ENCODE peak calls at places on chromosomes 16 and 17, in seven cellular contexts. D, J, S, E, F, X and A are unnamed samples. For H3K27me3, the result is how much of the 10 kb centered on the place peaks cover.

GRCh38 chr17:7885357-7886226 is 3.0 kb upstream of the CHD3 start:
- DNase-seq in D (peak), J (peak), S (no peak), E (peak), F (peak), X (peak), A (peak)

GRCh38 chr16:77273815-77274214 is 74.6 kb downstream of the SYCE1L start:
- DNase-seq in D (peak), J (no peak), S (no peak), E (no peak), F (no peak), X (no peak), A (no peak)

GRCh38 chr17:1087381-1088241 is 90.7 kb downstream of the TIMM22 start:
- DNase-seq in D (peak), J (no peak), S (no peak), E (no peak), F (peak), X (no peak), A (no peak)

GRCh38 chr16:65283238-65283651 is 161.4 kb upstream of the CDH11 start:
- DNase-seq in D (no peak), J (no peak), S (no peak), E (no peak), F (no peak), X (no peak), A (no peak)

GRCh38 chr16:9681556-9681955 is 500.7 kb downstream of the GRIN2A start:
- DNase-seq in D (no peak), J (no peak), S (no peak), E (no peak), F (no peak), X (no peak), A (no peak)

GRCh38 chr16:87549627-87550509 is 52.4 kb upstream of the JPH3 start:
- DNase-seq in D (no peak), J (no peak), S (no peak), E (no peak), F (no peak), X (no peak), A (no peak)

GRCh38 chr17:32746698-32747097 is 130.2 kb downstream of the MYO1D start:
- DNase-seq in D (peak), J (no peak), S (no peak), E (no peak), F (no peak), X (no peak), A (no peak)

GRCh38 chr16:71924710-71925109 is 29.4 kb downstream of the IST1 start:
- DNase-seq in D (no peak), J (no peak), S (no peak), E (no peak), F (no peak), X (no peak), A (no peak)

GRCh38 chr16:9099131-9099625 is 7.7 kb downstream of the HAPSTR1 start:
- DNase-seq in D (peak), J (no peak), S (no peak), E (no peak), F (no peak), X (no peak), A (peak)

GRCh38 chr17:55729484-55729883 is 6.8 kb upstream of the TMEM100 start:
- DNase-seq in D (no peak), J (no peak), S (no peak), E (no peak), F (no peak), X (no peak), A (no peak)

GRCh38 chr17:55706808-55707773 is 15.6 kb downstream of the TMEM100 start:
- DNase-seq in D (no peak), J (no peak), S (no peak), E (no peak), F (no peak), X (no peak), A (no peak)

GRCh38 chr17:27323538-27324212 is 29.8 kb downstream of the WSB1 start:
- DNase-seq in D (peak), J (peak), S (peak), E (no peak), F (peak), X (no peak), A (no peak)

GRCh38 chr16:30903002-30903401 is 6.6 kb downstream of the CTF1 start:
- DNase-seq in D (no peak), J (no peak), S (no peak), E (no peak), F (no peak), X (no peak), A (no peak)

GRCh38 chr17:38418069-38418692 is 10.1 kb upstream of the ARHGAP23 start:
- DNase-seq in D (no peak), J (no peak), S (no peak), E (no peak), F (no peak), X (no peak), A (no peak)

GRCh38 chr16:67846063-67846319 is 742 bp upstream of the NUTF2 start:
- DNase-seq in D (no peak), J (no peak), S (no peak), E (no peak), F (no peak), X (no peak), A (no peak)

GRCh38 chr17:72479113-72479512 is 358.3 kb downstream of the SOX9 start:
- DNase-seq in D (peak), J (no peak), S (no peak), E (no peak), F (no peak), X (no peak), A (no peak)

GRCh38 chr17:62860962-62861873 is 53.1 kb upstream of the MARCHF10 start:
- DNase-seq in D (peak), J (peak), S (peak), E (no peak), F (no peak), X (no peak), A (no peak)

GRCh38 chr16:80350066-80350465 is 190.7 kb upstream of the DYNLRB2 start:
- DNase-seq in D (no peak), J (peak), S (no peak), E (no peak), F (no peak), X (no peak), A (no peak)

GRCh38 chr16:14334366-14335105 is 263.4 kb downstream of the MRTFB start:
- DNase-seq in D (no peak), J (no peak), S (no peak), E (no peak), F (no peak), X (no peak), A (no peak)

GRCh38 chr17:48883171-48883570 is 9.4 kb upstream of the ATP5MC1 start:
- DNase-seq in D (no peak), J (no peak), S (no peak), E (no peak), F (no peak), X (no peak), A (no peak)

GRCh38 chr16:17556276-17557052 is 85.7 kb upstream of the XYLT1 start:
- DNase-seq in D (peak), J (peak), S (no peak), E (no peak), F (no peak), X (no peak), A (no peak)

GRCh38 chr17:78716814-78717393 is 65.2 kb downstream of the CYTH1 start:
- DNase-seq in D (peak), J (no peak), S (no peak), E (no peak), F (peak), X (no peak), A (no peak)

GRCh38 chr16:85430523-85431381 is 182.4 kb upstream of the GSE1 start:
- DNase-seq in D (no peak), J (peak), S (no peak), E (no peak), F (no peak), X (no peak), A (no peak)

GRCh38 chr17:76844485-76844829 is 23.7 kb upstream of the MGAT5B start:
- DNase-seq in D (no peak), J (no peak), S (no peak), E (no peak), F (no peak), X (no peak), A (no peak)

GRCh38 chr17:76844846-76845245 is 23.4 kb upstream of the MGAT5B start:
- DNase-seq in D (no peak), J (no peak), S (no peak), E (no peak), F (no peak), X (no peak), A (no peak)

GRCh38 chr17:76843703-76844484 is 24.3 kb upstream of the MGAT5B start:
- DNase-seq in D (peak), J (no peak), S (no peak), E (no peak), F (no peak), X (no peak), A (peak)

GRCh38 chr17:76847031-76847430 is 21.2 kb upstream of the MGAT5B start:
- DNase-seq in D (no peak), J (no peak), S (no peak), E (no peak), F (no peak), X (no peak), A (no peak)

GRCh38 chr17:76845524-76845923 is 22.7 kb upstream of the MGAT5B start:
- DNase-seq in D (no peak), J (no peak), S (no peak), E (no peak), F (no peak), X (no peak), A (no peak)
- H3K27me3 ChIP-seq in D (under half), J (under half), S (under half), E (under half), F (under half), X (under half), A (under half)

DNA sequence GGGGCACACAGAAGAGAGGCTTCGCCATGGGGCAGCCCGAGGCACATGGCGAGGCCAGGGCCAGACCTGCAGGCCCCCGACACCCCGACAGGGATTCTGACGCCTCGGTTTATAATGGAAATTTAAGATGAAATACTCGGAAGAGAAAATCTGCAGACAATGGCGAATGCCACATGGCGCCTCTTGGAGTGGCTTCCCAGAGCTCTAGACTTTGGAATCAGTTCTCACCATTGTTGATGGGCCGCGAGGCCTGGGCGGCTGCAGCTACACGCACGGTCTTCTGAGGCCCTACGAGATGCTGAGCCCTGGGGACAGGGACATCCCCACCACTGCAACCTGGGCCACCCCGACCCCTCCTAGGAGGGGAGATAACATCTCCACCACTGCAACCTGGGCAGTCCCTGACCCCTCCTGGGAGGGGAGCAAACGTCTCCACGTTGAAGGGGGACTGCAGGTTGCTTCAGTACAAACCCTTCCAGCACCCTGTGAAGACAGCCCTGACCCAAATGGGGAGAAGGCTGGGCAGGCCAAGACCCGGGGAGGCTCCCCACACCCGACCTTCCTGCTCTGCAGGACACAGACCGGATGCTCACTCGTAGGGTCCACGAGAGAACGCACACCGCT is 56.9 kb downstream of the LMF1 start:
- DNase-seq in D (no peak), J (no peak), S (no peak), E (no peak), F (no peak), X (no peak), A (no peak)
- H3K27me3 ChIP-seq in D (under half), J (under half), S (under half), E (under half), F (under half), X (under half), A (under half)

DNA sequence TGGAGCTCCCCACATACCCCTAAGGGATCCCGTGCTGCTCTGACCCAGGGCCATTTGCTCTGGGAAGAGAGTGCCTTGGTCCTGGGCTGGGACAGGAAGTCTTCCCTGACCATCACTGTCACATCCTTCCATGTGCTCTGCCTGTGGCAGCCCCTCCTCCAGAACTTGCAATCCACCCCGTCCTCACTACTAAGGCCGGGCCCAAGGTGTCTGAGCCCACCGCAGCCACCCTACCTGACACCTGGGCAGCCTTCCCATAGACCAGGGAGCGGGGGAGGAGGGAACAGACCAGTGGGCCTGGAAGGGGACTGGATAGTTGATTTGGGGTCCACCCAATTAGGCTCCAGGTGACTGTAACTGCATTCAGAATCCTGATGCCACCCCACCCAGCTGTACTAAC is 117.5 kb upstream of the CRHR1 start:
- DNase-seq in D (no peak), J (no peak), S (no peak), E (no peak), F (no peak), X (no peak), A (no peak)
- H3K27me3 ChIP-seq in D (half or more), J (under half), S (under half), E (under half), F (under half), X (under half), A (under half)

GRCh38 chr16:51149251-51149661 is 1.8 kb downstream of the SALL1 start:
- DNase-seq in D (no peak), J (no peak), S (no peak), E (no peak), F (no peak), X (no peak), A (no peak)
- H3K27me3 ChIP-seq in D (under half), J (under half), S (under half), E (under half), F (under half), X (under half), A (under half)

DNA sequence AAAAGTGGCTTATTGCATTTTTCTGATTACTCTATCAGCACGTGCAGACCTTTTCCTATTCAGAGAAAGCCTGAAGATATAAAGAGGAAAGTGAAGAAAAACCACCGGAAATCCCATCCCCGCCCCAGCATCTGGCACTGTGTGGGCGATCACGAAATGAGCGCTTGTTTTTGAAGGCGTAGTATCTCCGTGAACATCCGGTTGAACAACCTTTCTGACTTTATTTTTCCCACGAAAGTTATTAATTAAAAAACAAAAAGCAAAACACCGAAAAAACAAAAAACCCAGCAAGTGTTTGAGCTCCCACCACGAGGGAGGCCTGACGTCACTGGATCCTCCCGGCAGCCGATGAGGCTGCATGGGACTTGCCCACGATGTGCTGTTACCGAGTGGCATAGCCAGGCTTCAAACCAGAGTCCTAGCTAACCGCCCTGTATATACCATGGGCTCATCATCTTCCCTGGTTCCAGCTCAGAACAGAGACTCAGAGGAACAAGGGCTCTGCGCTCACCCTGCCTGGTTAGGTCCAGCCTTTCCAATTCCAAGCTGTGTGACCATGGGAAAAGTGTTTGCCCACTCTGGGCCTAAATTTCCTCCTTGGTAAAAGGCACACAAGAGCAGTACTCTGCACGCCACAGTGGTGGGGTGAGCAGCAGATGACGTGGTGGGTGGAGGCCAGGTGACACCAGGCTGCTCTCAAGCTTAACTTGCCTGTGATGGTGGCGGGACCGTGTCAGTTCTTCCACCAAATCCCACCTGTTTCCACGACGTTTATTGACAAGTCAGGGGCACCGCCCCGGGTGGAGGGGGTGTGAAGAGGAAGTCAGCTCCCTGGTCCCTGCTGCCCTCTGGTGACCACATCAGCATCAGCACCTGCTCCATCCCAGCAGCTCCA is 34.3 kb upstream of the IL21R start:
- DNase-seq in D (peak), J (peak), S (peak), E (peak), F (peak), X (peak), A (peak)
- H3K27me3 ChIP-seq in D (under half), J (under half), S (under half), E (under half), F (under half), X (under half), A (under half)

DNA sequence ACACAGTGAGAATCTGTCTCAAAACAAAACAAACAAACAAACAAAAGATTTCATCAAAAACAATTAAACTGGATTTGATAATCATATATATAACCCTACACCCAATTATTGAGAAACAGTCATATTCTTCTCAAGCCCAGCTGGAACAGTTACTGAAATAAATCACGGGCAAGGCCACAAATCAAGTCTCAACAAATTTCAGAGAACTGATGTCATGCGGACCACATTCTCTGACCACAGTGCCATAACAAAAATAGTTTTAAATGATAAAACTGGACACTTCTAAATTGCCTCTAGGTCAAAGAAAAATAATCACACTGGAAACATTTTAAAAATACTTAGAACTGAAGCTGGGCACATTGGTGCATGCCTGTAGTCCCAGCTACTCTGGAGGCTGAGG is 15.9 kb upstream of the PIK3R5 start:
- DNase-seq in D (no peak), J (no peak), S (no peak), E (no peak), F (no peak), X (no peak), A (no peak)
- H3K27me3 ChIP-seq in D (under half), J (under half), S (under half), E (under half), F (under half), X (under half), A (under half)